ENCODE peak calls at places on chromosomes 1 and 21, in seven cellular contexts. X, N, F, W, K, A and S are unnamed samples. For H3K4me1, the result is how much of the 10 kb centered on the place peaks cover.

GRCh38 chr21:34969431-34970036 is 79.6 kb downstream of the RUNX1 start:
- DNase-seq in W (no peak), K (no peak), A (no peak), F (no peak), N (no peak), X (no peak), S (no peak)

GRCh38 chr1:116514708-116515525 is 55.9 kb downstream of the CD58 start:
- DNase-seq in F (no peak), N (no peak), X (no peak), W (no peak), A (no peak), K (no peak), S (no peak)

GRCh38 chr1:115641762-115642167 is at the start of gene VANGL1:
- DNase-seq in A (peak), W (peak), K (peak), X (no peak), F (no peak), N (peak), S (no peak)

GRCh38 chr1:208917719-208918118 is 665.8 kb upstream of the CAMK1G start:
- DNase-seq in K (no peak), X (no peak), N (no peak), A (no peak), F (no peak), W (no peak), S (no peak)

GRCh38 chr21:34644815-34645214 is 24.0 kb upstream of the CLIC6 start:
- DNase-seq in F (no peak), K (no peak), A (no peak), W (no peak), X (no peak), N (no peak), S (peak)

GRCh38 chr1:208351838-208352237 is 107.7 kb upstream of the PLXNA2 start:
- DNase-seq in W (peak), X (no peak), A (no peak), N (no peak), F (no peak), K (no peak), S (no peak)

GRCh38 chr1:81670286-81670685 is 130.4 kb upstream of the ADGRL2 start:
- DNase-seq in N (peak), F (no peak), W (no peak), K (peak), A (peak), X (peak), S (no peak)

GRCh38 chr1:108704501-108704900 is 8.2 kb upstream of the FNDC7 start:
- DNase-seq in W (no peak), A (no peak), K (peak), N (no peak), F (no peak), X (no peak), S (no peak)

GRCh38 chr1:45753248-45754037 is 3.0 kb upstream of the IPP start:
- DNase-seq in A (no peak), N (no peak), X (no peak), K (no peak), W (no peak), F (no peak), S (no peak)

GRCh38 chr1:233033366-233033765 is 83.0 kb downstream of the NTPCR start:
- DNase-seq in K (peak), W (no peak), X (peak), F (no peak), N (no peak), A (no peak), S (no peak)

GRCh38 chr1:186983327-186983726 is 154.6 kb downstream of the PLA2G4A start:
- DNase-seq in N (peak), F (no peak), W (no peak), K (peak), X (no peak), A (no peak), S (no peak)

DNA sequence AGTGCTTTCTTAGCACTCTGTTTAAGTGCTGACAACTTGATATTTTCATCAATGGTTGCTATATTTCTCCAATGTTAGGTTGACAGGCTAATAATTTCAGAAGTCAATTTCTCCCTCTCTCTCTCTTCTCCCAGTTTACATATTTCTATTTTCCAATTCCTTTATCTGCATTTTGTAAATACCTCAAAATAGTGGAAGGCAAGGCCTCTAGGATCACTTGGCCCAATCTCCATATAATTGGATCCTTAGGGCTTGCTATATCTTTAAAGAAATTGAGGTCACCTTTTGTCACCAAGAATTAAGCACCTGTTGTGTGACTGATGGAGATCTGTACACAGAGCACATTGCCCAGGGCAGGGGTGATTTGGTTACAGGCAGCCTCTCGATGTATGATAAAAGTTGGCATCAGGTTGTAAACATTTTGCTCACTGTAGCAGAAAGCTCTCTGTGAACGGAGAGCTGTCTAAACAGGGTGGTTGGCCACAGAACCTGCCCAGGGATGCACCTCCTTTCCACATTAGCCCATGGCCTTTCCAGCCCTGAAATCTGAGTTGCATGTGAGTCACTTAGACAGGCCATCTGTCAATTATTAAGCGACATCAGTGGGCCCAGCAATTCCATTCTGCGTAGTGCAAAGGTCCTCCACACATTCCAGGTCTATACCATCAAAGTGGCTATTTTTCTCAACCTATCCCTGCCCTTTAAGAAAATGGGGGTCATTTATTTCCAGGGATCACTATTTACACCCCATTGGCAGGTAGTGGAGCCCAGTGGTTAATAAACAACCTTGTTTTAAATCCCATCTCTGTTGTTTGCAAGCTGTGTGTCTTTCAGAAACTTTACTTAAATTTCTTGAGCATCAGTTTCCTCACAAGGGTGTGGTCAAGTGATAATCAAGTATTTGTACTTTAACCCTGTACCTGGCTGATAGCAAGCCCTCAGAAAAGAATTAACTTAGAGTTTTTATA is 29.1 kb upstream of the IRF2BP2 start:
- DNase-seq in X (no peak), K (peak), W (no peak), F (no peak), N (no peak), A (no peak), S (no peak)
- TF ChIP-seq POLR2A in X (no peak), K (no peak), W (no peak), F (no peak), N (no peak), A (no peak), S (no peak)

GRCh38 chr1:54474500-54475235 is 68.5 kb upstream of the SSBP3 start:
- DNase-seq in W (peak), F (no peak), K (no peak), X (no peak), N (peak), A (peak), S (no peak)
- H3K27ac ChIP-seq in W (no peak), F (no peak), K (no peak), X (no peak), N (peak), A (no peak), S (peak)

DNA sequence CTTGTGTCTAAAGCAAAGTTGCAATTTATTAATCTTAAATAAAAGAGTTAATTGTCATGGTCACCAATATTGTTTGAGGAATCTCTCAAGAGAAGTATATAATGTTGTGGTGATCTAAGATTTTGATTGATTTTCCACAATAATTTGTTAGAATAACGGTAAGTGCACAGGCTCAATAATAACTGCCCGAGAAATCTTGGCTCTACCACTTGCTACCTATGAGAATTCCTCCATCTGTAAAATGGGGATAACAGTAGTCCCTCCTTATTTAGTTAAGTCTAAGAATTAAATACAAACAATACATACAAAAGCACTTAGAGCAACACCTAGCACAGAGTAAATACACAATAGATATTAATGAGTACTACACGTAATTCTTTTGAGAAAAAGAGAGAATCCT is 18.8 kb downstream of the SCAF4 start:
- DNase-seq in W (no peak), A (no peak), F (no peak), N (no peak), K (no peak), X (no peak), S (no peak)
- H3K4me1 ChIP-seq in W (under half), A (under half), F (under half), N (under half), K (under half), X (under half), S (half or more)

GRCh38 chr1:243253927-243254232 is 1.2 kb downstream of the CEP170 start:
- DNase-seq in K (no peak), W (no peak), F (no peak), N (no peak), X (no peak), A (no peak), S (no peak)

GRCh38 chr1:243255791-243256512 is at the start of gene SDCCAG8:
- DNase-seq in X (peak), W (peak), K (peak), N (peak), F (peak), A (peak), S (peak)

GRCh38 chr1:243254233-243254926 is 701 bp downstream of the CEP170 start:
- DNase-seq in F (peak), W (peak), N (peak), A (peak), K (peak), X (peak), S (no peak)

GRCh38 chr1:243256590-243256989 is 749 bp downstream of the SDCCAG8 start:
- DNase-seq in F (no peak), N (no peak), X (no peak), A (no peak), W (no peak), K (no peak), S (no peak)

DNA sequence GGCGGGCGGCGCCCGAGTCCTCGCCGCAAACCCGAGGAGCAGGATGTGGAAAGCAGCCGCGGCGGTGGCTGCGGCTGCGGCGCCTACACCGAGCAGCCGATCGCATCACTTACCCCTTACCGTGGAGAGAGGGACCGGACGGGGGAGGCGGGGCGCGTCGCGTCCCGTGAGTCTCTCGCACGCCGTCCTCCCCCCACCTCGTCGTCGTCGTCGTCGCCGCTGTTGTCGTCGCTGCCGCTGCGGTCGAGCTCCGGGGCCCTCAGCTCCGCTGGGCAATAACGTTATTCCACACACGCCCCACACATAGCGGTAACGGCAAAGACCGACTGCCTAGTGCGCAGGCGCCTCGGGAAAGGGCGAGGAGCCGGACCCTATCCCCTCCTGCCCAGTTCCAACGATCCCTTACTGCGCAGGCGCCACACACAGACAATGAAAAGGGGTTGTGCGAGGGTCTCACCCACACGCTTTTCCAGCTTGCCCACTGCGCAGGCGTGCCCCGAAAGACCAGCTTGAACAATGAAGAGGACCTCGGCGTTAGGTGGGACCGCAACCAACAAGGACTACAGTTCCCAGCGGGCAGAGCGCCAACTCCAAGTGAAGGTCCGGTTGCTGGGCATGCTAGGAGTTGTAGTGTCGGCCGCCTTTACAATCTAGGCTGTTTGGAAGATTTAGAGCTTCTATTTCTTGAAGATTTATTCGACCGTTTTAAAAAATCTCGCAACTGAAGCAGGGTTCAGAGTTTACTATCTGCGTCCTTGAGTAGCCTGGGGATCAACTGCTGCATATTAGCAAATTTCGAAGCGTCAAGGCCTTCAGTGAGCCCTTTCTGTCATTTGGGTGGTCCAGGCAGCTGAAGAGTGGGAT is at the start of gene CEP170:
- DNase-seq in X (peak), N (peak), F (peak), K (peak), W (peak), A (peak), S (peak)
- TF ChIP-seq POLR2A in X (peak), N (peak), F (no peak), K (no peak), W (peak), A (peak), S (no peak)

GRCh38 chr1:84960371-84960770 is 36.5 kb downstream of the MCOLN2 start:
- DNase-seq in K (peak), F (no peak), N (no peak), X (no peak), W (no peak), A (no peak), S (no peak)
- H3K27ac ChIP-seq in K (no peak), F (no peak), N (no peak), X (no peak), W (no peak), A (no peak), S (no peak)

GRCh38 chr21:42236693-42237092 is 17.8 kb downstream of the ABCG1 start:
- DNase-seq in F (no peak), N (no peak), K (no peak), W (no peak), A (no peak), X (no peak), S (no peak)
- H3K4me1 ChIP-seq in F (under half), N (half or more), K (under half), W (under half), A (half or more), X (under half), S (half or more)

GRCh38 chr1:97685355-97685754 is 235.5 kb downstream of the DPYD start:
- DNase-seq in X (no peak), W (no peak), N (no peak), K (no peak), F (no peak), A (no peak), S (no peak)
- TF ChIP-seq POLR2A in X (no peak), W (no peak), N (no peak), K (no peak), F (no peak), A (no peak), S (no peak)

GRCh38 chr1:154178856-154179811 is 12.8 kb downstream of the TPM3 start:
- DNase-seq in X (no peak), A (no peak), K (no peak), W (no peak), F (no peak), N (peak), S (no peak)
- H3K27ac ChIP-seq in X (peak), A (no peak), K (no peak), W (peak), F (peak), N (peak), S (peak)

DNA sequence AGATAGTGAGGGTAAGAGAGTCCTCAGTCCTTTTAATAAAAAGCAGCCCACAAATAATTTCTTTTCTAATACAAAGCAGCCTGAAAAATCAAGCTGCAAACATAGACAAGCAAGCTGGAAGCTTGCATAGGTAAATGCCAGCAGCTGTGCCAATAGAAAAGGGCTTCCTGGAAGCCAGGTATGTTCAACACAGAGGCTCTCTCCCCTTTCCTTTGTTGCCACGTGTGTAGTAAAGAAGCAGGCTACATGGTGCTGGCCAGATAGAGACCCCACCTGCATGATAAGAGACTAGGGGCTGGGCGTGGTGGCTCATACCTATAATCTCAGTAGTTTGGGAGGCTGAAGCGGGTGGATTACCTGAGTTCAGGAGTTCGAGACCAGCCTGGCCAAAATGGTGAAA is 50.1 kb upstream of the ERRFI1 start:
- DNase-seq in F (no peak), X (no peak), N (no peak), K (no peak), W (no peak), A (no peak), S (no peak)
- H3K4me1 ChIP-seq in F (under half), X (under half), N (under half), K (under half), W (under half), A (under half), S (under half)